ENCODE peak calls at places on chromosomes 11 and 22, in ten cellular contexts. One of them, this sample, is unnamed.

GRCh38 chr11:117789241-117789640 is 7.8 kb downstream of the DSCAML1 start:
- DNase-seq in kidney: no peak
- DNase-seq in adrenal gland: no peak
- DNase-seq in pancreas: no peak
- DNase-seq in OCI-LY7: no peak
- DNase-seq in dorsolateral prefrontal cortex: no peak
- DNase-seq in cardiac muscle cell: no peak
- DNase-seq in hepatocyte: no peak
- DNase-seq in fibroblast of the aortic adventitia: no peak
- DNase-seq in GM12865: no peak
- DNase-seq in this sample: no peak

GRCh38 chr22:35930933-35931332 is 97.7 kb downstream of the RBFOX2 start:
- DNase-seq in kidney: no peak
- DNase-seq in pancreas: no peak
- DNase-seq in OCI-LY7: peak
- DNase-seq in hepatocyte: peak
- DNase-seq in dorsolateral prefrontal cortex: no peak
- DNase-seq in adrenal gland: no peak
- DNase-seq in GM12865: peak
- DNase-seq in fibroblast of the aortic adventitia: peak
- DNase-seq in cardiac muscle cell: peak
- DNase-seq in this sample: no peak

GRCh38 chr22:19149047-19149883 is 827 bp downstream of the GSC2 start:
- DNase-seq in cardiac muscle cell: peak
- DNase-seq in GM12865: no peak
- DNase-seq in dorsolateral prefrontal cortex: no peak
- DNase-seq in hepatocyte: no peak
- DNase-seq in pancreas: no peak
- DNase-seq in kidney: no peak
- DNase-seq in adrenal gland: no peak
- DNase-seq in fibroblast of the aortic adventitia: no peak
- DNase-seq in OCI-LY7: no peak
- DNase-seq in this sample: no peak

GRCh38 chr11:61694971-61695706 is 14.9 kb downstream of the DAGLA start:
- DNase-seq in kidney: no peak
- DNase-seq in pancreas: peak
- DNase-seq in dorsolateral prefrontal cortex: no peak
- DNase-seq in cardiac muscle cell: no peak
- DNase-seq in OCI-LY7: no peak
- DNase-seq in fibroblast of the aortic adventitia: no peak
- DNase-seq in hepatocyte: no peak
- DNase-seq in adrenal gland: peak
- DNase-seq in GM12865: no peak
- DNase-seq in this sample: no peak

GRCh38 chr11:68242616-68243015 is 29.2 kb downstream of the C11orf24 start:
- DNase-seq in dorsolateral prefrontal cortex: no peak
- DNase-seq in kidney: no peak
- DNase-seq in adrenal gland: no peak
- DNase-seq in fibroblast of the aortic adventitia: no peak
- DNase-seq in pancreas: no peak
- DNase-seq in GM12865: no peak
- DNase-seq in OCI-LY7: no peak
- DNase-seq in hepatocyte: no peak
- DNase-seq in cardiac muscle cell: no peak
- DNase-seq in this sample: no peak

GRCh38 chr11:10646005-10646404 is 47.5 kb downstream of the IRAG1 start:
- DNase-seq in adrenal gland: peak
- DNase-seq in dorsolateral prefrontal cortex: no peak
- DNase-seq in kidney: no peak
- DNase-seq in GM12865: no peak
- DNase-seq in OCI-LY7: no peak
- DNase-seq in hepatocyte: no peak
- DNase-seq in pancreas: no peak
- DNase-seq in cardiac muscle cell: peak
- DNase-seq in fibroblast of the aortic adventitia: peak
- DNase-seq in this sample: no peak

GRCh38 chr11:41040474-41040873 is 419.0 kb downstream of the LRRC4C start:
- DNase-seq in pancreas: no peak
- DNase-seq in fibroblast of the aortic adventitia: no peak
- DNase-seq in kidney: no peak
- DNase-seq in adrenal gland: no peak
- DNase-seq in dorsolateral prefrontal cortex: no peak
- DNase-seq in GM12865: peak
- DNase-seq in OCI-LY7: no peak
- DNase-seq in cardiac muscle cell: no peak
- DNase-seq in hepatocyte: no peak
- DNase-seq in this sample: no peak

GRCh38 chr11:129189646-129190045 is 2.5 kb downstream of the ARHGAP32 start:
- DNase-seq in kidney: no peak
- DNase-seq in dorsolateral prefrontal cortex: no peak
- DNase-seq in OCI-LY7: no peak
- DNase-seq in pancreas: no peak
- DNase-seq in adrenal gland: no peak
- DNase-seq in hepatocyte: no peak
- DNase-seq in GM12865: no peak
- DNase-seq in cardiac muscle cell: no peak
- DNase-seq in fibroblast of the aortic adventitia: no peak
- DNase-seq in this sample: no peak

GRCh38 chr11:23310276-23310675 is 450.0 kb upstream of the CCDC179 start:
- DNase-seq in kidney: no peak
- DNase-seq in cardiac muscle cell: peak
- DNase-seq in hepatocyte: no peak
- DNase-seq in OCI-LY7: no peak
- DNase-seq in GM12865: no peak
- DNase-seq in dorsolateral prefrontal cortex: no peak
- DNase-seq in adrenal gland: no peak
- DNase-seq in pancreas: no peak
- DNase-seq in fibroblast of the aortic adventitia: peak
- DNase-seq in this sample: no peak

GRCh38 chr11:57650739-57651090 is 1.0 kb upstream of the YPEL4 start:
- DNase-seq in OCI-LY7: no peak
- DNase-seq in kidney: no peak
- DNase-seq in cardiac muscle cell: no peak
- DNase-seq in dorsolateral prefrontal cortex: no peak
- DNase-seq in GM12865: no peak
- DNase-seq in adrenal gland: peak
- DNase-seq in fibroblast of the aortic adventitia: no peak
- DNase-seq in hepatocyte: no peak
- DNase-seq in pancreas: no peak
- DNase-seq in this sample: no peak

GRCh38 chr22:49827853-49828598 is at the start of gene BRD1:
- DNase-seq in kidney: peak
- DNase-seq in fibroblast of the aortic adventitia: peak
- DNase-seq in GM12865: peak
- DNase-seq in adrenal gland: no peak
- DNase-seq in hepatocyte: peak
- DNase-seq in cardiac muscle cell: peak
- DNase-seq in dorsolateral prefrontal cortex: no peak
- DNase-seq in pancreas: peak
- DNase-seq in OCI-LY7: peak
- DNase-seq in this sample: peak

GRCh38 chr11:109697140-109697843 is 275.3 kb downstream of the C11orf87 start:
- DNase-seq in OCI-LY7: peak
- DNase-seq in kidney: no peak
- DNase-seq in hepatocyte: peak
- DNase-seq in GM12865: peak
- DNase-seq in pancreas: no peak
- DNase-seq in adrenal gland: no peak
- DNase-seq in dorsolateral prefrontal cortex: no peak
- DNase-seq in cardiac muscle cell: peak
- DNase-seq in fibroblast of the aortic adventitia: peak
- DNase-seq in this sample: no peak

GRCh38 chr11:14148653-14149273 is 186.2 kb downstream of the SPON1 start:
- DNase-seq in GM12865: peak
- DNase-seq in kidney: no peak
- DNase-seq in dorsolateral prefrontal cortex: no peak
- DNase-seq in cardiac muscle cell: peak
- DNase-seq in pancreas: no peak
- DNase-seq in fibroblast of the aortic adventitia: peak
- DNase-seq in OCI-LY7: peak
- DNase-seq in adrenal gland: no peak
- DNase-seq in hepatocyte: peak
- DNase-seq in this sample: no peak
- TF ChIP-seq CTCF in GM12865: peak
- TF ChIP-seq CTCF in kidney: peak
- TF ChIP-seq CTCF in dorsolateral prefrontal cortex: peak
- TF ChIP-seq CTCF in cardiac muscle cell: peak
- TF ChIP-seq CTCF in pancreas: peak
- TF ChIP-seq CTCF in fibroblast of the aortic adventitia: peak
- TF ChIP-seq CTCF in OCI-LY7: peak
- TF ChIP-seq CTCF in adrenal gland: peak
- TF ChIP-seq CTCF in hepatocyte: peak
- TF ChIP-seq CTCF in this sample: no peak

GRCh38 chr11:90288207-90288821 is 65.5 kb upstream of the CHORDC1 start:
- DNase-seq in GM12865: peak
- DNase-seq in cardiac muscle cell: peak
- DNase-seq in dorsolateral prefrontal cortex: no peak
- DNase-seq in hepatocyte: peak
- DNase-seq in adrenal gland: no peak
- DNase-seq in pancreas: no peak
- DNase-seq in OCI-LY7: peak
- DNase-seq in fibroblast of the aortic adventitia: peak
- DNase-seq in kidney: no peak
- DNase-seq in this sample: no peak
- TF ChIP-seq CTCF in GM12865: peak
- TF ChIP-seq CTCF in cardiac muscle cell: peak
- TF ChIP-seq CTCF in dorsolateral prefrontal cortex: peak
- TF ChIP-seq CTCF in hepatocyte: peak
- TF ChIP-seq CTCF in adrenal gland: peak
- TF ChIP-seq CTCF in pancreas: peak
- TF ChIP-seq CTCF in OCI-LY7: peak
- TF ChIP-seq CTCF in fibroblast of the aortic adventitia: peak
- TF ChIP-seq CTCF in kidney: peak
- TF ChIP-seq CTCF in this sample: no peak

GRCh38 chr22:30315962-30316576 is 10.7 kb downstream of the TBC1D10A start:
- DNase-seq in kidney: no peak
- DNase-seq in hepatocyte: no peak
- DNase-seq in adrenal gland: no peak
- DNase-seq in pancreas: no peak
- DNase-seq in OCI-LY7: no peak
- DNase-seq in fibroblast of the aortic adventitia: no peak
- DNase-seq in GM12865: no peak
- DNase-seq in dorsolateral prefrontal cortex: no peak
- DNase-seq in cardiac muscle cell: no peak
- DNase-seq in this sample: no peak

GRCh38 chr22:30320021-30320556 is 6.7 kb downstream of the TBC1D10A start:
- DNase-seq in dorsolateral prefrontal cortex: no peak
- DNase-seq in hepatocyte: no peak
- DNase-seq in fibroblast of the aortic adventitia: no peak
- DNase-seq in adrenal gland: no peak
- DNase-seq in cardiac muscle cell: no peak
- DNase-seq in GM12865: no peak
- DNase-seq in kidney: no peak
- DNase-seq in pancreas: no peak
- DNase-seq in OCI-LY7: no peak
- DNase-seq in this sample: no peak

GRCh38 chr22:30321461-30321860 is 5.3 kb downstream of the TBC1D10A start:
- DNase-seq in GM12865: no peak
- DNase-seq in dorsolateral prefrontal cortex: no peak
- DNase-seq in kidney: no peak
- DNase-seq in OCI-LY7: no peak
- DNase-seq in fibroblast of the aortic adventitia: no peak
- DNase-seq in hepatocyte: no peak
- DNase-seq in pancreas: no peak
- DNase-seq in cardiac muscle cell: no peak
- DNase-seq in adrenal gland: no peak
- DNase-seq in this sample: no peak

GRCh38 chr22:30317778-30318177 is 9.0 kb downstream of the TBC1D10A start:
- DNase-seq in fibroblast of the aortic adventitia: no peak
- DNase-seq in dorsolateral prefrontal cortex: no peak
- DNase-seq in kidney: no peak
- DNase-seq in OCI-LY7: no peak
- DNase-seq in GM12865: no peak
- DNase-seq in cardiac muscle cell: no peak
- DNase-seq in pancreas: no peak
- DNase-seq in adrenal gland: no peak
- DNase-seq in hepatocyte: no peak
- DNase-seq in this sample: no peak

DNA sequence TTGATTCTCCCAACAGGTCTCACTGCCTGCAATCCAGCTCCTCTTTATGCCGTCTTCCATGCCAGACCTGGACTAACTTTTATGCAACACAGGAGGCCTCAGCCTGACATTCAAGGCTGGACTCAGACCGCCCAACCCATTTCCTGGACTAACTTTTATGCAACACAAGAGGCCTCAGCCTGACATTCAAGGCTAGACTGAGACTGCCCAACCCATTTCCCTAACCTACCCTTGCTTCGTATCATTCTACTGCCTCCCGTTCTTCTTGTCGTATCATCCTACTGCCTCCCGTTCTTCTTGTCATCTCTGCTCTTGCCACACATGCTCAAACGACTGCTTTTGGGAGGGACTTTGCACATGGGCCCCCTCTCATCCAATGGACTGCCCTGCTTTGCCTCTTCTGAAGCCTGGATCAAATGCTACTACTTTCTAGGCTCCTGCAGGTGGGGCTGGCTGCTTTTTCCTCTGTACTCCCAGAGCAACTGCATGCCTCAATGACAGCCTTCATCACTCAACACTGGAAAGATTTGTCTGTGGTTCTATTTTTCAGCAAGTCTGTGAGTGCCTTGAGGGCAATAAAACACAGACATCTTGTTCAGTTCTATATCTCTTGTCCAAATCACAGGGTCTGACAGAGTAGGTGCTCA is 7.8 kb downstream of the TBC1D10A start:
- DNase-seq in cardiac muscle cell: no peak
- DNase-seq in GM12865: no peak
- DNase-seq in kidney: no peak
- DNase-seq in fibroblast of the aortic adventitia: no peak
- DNase-seq in dorsolateral prefrontal cortex: no peak
- DNase-seq in pancreas: no peak
- DNase-seq in adrenal gland: no peak
- DNase-seq in hepatocyte: no peak
- DNase-seq in OCI-LY7: no peak
- DNase-seq in this sample: no peak
- TF ChIP-seq CTCF in cardiac muscle cell: peak
- TF ChIP-seq CTCF in GM12865: no peak
- TF ChIP-seq CTCF in kidney: no peak
- TF ChIP-seq CTCF in fibroblast of the aortic adventitia: no peak
- TF ChIP-seq CTCF in dorsolateral prefrontal cortex: no peak
- TF ChIP-seq CTCF in pancreas: no peak
- TF ChIP-seq CTCF in adrenal gland: no peak
- TF ChIP-seq CTCF in hepatocyte: no peak
- TF ChIP-seq CTCF in OCI-LY7: no peak
- TF ChIP-seq CTCF in this sample: no peak

DNA sequence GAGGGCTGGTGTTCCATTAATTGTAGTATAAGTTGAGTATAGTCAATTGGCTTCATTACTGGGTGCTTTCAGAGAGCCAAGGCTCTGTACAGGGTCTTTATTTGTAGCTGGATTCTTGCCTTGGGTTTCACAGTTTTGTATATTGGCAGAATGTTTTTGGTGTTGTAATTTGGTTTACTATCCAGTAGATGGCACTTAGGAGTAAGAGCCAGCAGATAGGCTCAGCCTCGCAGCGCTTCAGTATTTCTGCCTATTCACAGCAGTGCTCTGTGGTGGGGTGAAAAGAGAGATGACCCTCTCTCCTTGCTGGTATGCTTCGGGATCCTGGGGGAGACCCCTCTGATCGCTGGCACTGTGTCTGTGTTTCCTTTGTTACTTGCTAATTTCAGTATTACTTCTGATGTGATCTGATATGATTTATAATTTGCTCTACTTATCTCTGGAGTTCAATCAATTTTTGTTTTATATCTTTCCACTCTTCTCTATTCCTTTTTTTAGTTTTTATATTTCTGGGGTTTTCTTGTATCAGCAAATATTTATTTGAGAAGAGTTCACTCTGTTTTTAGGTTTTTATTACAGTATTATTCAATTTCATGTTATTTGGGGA is 52.2 kb downstream of the ANO5 start:
- DNase-seq in pancreas: peak
- DNase-seq in fibroblast of the aortic adventitia: peak
- DNase-seq in cardiac muscle cell: peak
- DNase-seq in GM12865: peak
- DNase-seq in dorsolateral prefrontal cortex: no peak
- DNase-seq in adrenal gland: peak
- DNase-seq in kidney: no peak
- DNase-seq in hepatocyte: peak
- DNase-seq in OCI-LY7: peak
- DNase-seq in this sample: no peak
- TF ChIP-seq CTCF in pancreas: peak
- TF ChIP-seq CTCF in fibroblast of the aortic adventitia: peak
- TF ChIP-seq CTCF in cardiac muscle cell: peak
- TF ChIP-seq CTCF in GM12865: peak
- TF ChIP-seq CTCF in dorsolateral prefrontal cortex: peak
- TF ChIP-seq CTCF in adrenal gland: peak
- TF ChIP-seq CTCF in kidney: peak
- TF ChIP-seq CTCF in hepatocyte: peak
- TF ChIP-seq CTCF in OCI-LY7: peak
- TF ChIP-seq CTCF in this sample: no peak

This sample was measured in activated B cell treated with CpG ODN at 0.5 μM for 24 hours.